ENCODE peak calls at places on chromosomes 5 and 9, in four cellular contexts. K, Z, R and F are unnamed samples.

GRCh38 chr5:65205016-65205415 is 276.7 kb downstream of the ADAMTS6 start:
- DNase-seq in K (no peak), Z (no peak), R (no peak), F (no peak)

GRCh38 chr5:33997331-33997983 is 10.4 kb downstream of the AMACR start:
- DNase-seq in K (peak; percentile 52), Z (no peak), R (no peak), F (peak; percentile 51)

GRCh38 chr5:157870837-157871834 is 12.2 kb upstream of the CLINT1 start:
- DNase-seq in K (peak; percentile 20), Z (no peak), R (no peak), F (no peak)

GRCh38 chr5:65305913-65306312 is 175.8 kb downstream of the ADAMTS6 start:
- DNase-seq in K (peak; percentile 29), Z (no peak), R (no peak), F (no peak)

GRCh38 chr5:16558984-16559629 is 57.7 kb downstream of the RETREG1 start:
- DNase-seq in K (no peak), Z (no peak), R (no peak), F (no peak)

GRCh38 chr5:1130218-1130946 is 18.5 kb upstream of the SLC12A7 start:
- DNase-seq in K (no peak), Z (no peak), R (no peak), F (no peak)

GRCh38 chr9:105447386-105447813 is 434 bp upstream of the FSD1L start:
- DNase-seq in K (no peak), Z (no peak), R (no peak), F (no peak)

GRCh38 chr5:132776077-132776931 is 735 bp downstream of the SEPTIN8 start:
- DNase-seq in K (peak; percentile 19), Z (peak; percentile 64), R (no peak), F (peak; percentile 65)

GRCh38 chr9:18747590-18747989 is 273.6 kb downstream of the ADAMTSL1 start:
- DNase-seq in K (no peak), Z (no peak), R (no peak), F (no peak)

GRCh38 chr5:13249854-13250253 is 694.6 kb downstream of the DNAH5 start:
- DNase-seq in K (no peak), Z (no peak), R (no peak), F (no peak)

GRCh38 chr9:76323481-76323880 is 70.7 kb downstream of the RFK start:
- DNase-seq in K (no peak), Z (no peak), R (no peak), F (no peak)

GRCh38 chr5:67106626-67107342 is 89.8 kb downstream of the CD180 start:
- DNase-seq in K (no peak), Z (no peak), R (no peak), F (no peak)

GRCh38 chr9:107929439-107929838 is 439.9 kb upstream of the KLF4 start:
- DNase-seq in K (no peak), Z (no peak), R (no peak), F (no peak)

GRCh38 chr5:172303090-172303995 is 19.8 kb upstream of the UBTD2 start:
- DNase-seq in K (peak; percentile 16), Z (no peak), R (no peak), F (no peak)

GRCh38 chr9:94030318-94031179 is 53.7 kb upstream of the PTPDC1 start:
- DNase-seq in K (peak; percentile 77), Z (peak; percentile 94), R (peak; percentile 26), F (peak; percentile 87)

GRCh38 chr9:80020530-80020929 is 448.8 kb downstream of the TLE4 start:
- DNase-seq in K (no peak), Z (no peak), R (no peak), F (no peak)

GRCh38 chr5:150781706-150782614 is 3.4 kb downstream of the SMIM3 start:
- DNase-seq in K (peak; percentile 78), Z (no peak), R (no peak), F (no peak)

GRCh38 chr5:108258001-108258400 is 123.9 kb downstream of the FBXL17 start:
- DNase-seq in K (no peak), Z (no peak), R (no peak), F (no peak)

GRCh38 chr5:107370569-107370968 is 300.2 kb downstream of the EFNA5 start:
- DNase-seq in K (no peak), Z (no peak), R (no peak), F (no peak)

GRCh38 chr5:98961665-98962344 is 33.0 kb upstream of the CHD1 start:
- DNase-seq in K (no peak), Z (no peak), R (no peak), F (no peak)

GRCh38 chr5:180209137-180209581 is at the start of gene RASGEF1C:
- DNase-seq in K (peak; percentile 16), Z (peak; percentile 89), R (no peak), F (peak; percentile 95)

GRCh38 chr5:42963412-42963811 is 76.7 kb downstream of the ANXA2R start:
- DNase-seq in K (no peak), Z (no peak), R (no peak), F (no peak)

GRCh38 chr5:159910207-159910842 is 6.0 kb upstream of the ADRA1B start:
- DNase-seq in K (no peak), Z (no peak), R (no peak), F (no peak)

GRCh38 chr9:108150736-108151135 is 661.2 kb upstream of the KLF4 start:
- DNase-seq in K (no peak), Z (no peak), R (no peak), F (no peak)

GRCh38 chr5:95619096-95619495 is 791 bp upstream of the GPR150 start:
- DNase-seq in K (no peak), Z (no peak), R (no peak), F (no peak)

GRCh38 chr5:59559847-59560246 is 333.7 kb downstream of the PDE4D start:
- DNase-seq in K (no peak), Z (no peak), R (no peak), F (no peak)

GRCh38 chr9:133075925-133076324 is 14.1 kb downstream of the CEL start:
- DNase-seq in K (peak; percentile 14), Z (no peak), R (no peak), F (no peak)

GRCh38 chr9:35852267-35852815 is 17.9 kb downstream of the OR13J1 start:
- DNase-seq in K (no peak), Z (no peak), R (no peak), F (no peak)

GRCh38 chr9:4939118-4939561 is 45.9 kb upstream of the JAK2 start:
- DNase-seq in K (no peak), Z (no peak), R (peak; percentile 93), F (no peak)

GRCh38 chr9:127388037-127388855 is 8.7 kb upstream of the SLC2A8 start:
- DNase-seq in K (peak; percentile 96), Z (no peak), R (peak; percentile 79), F (peak; percentile 83)

GRCh38 chr5:151023047-151023615 is 2.7 kb downstream of the GPX3 start:
- DNase-seq in K (no peak), Z (peak; percentile 70), R (no peak), F (no peak)

GRCh38 chr9:26524225-26524624 is 368.4 kb downstream of the CAAP1 start:
- DNase-seq in K (no peak), Z (no peak), R (no peak), F (no peak)

GRCh38 chr5:127563133-127563532 is 45.7 kb downstream of the PRRC1 start:
- DNase-seq in K (no peak), Z (no peak), R (no peak), F (no peak)

GRCh38 chr9:136297016-136297691 is 6.7 kb downstream of the CCDC187 start:
- DNase-seq in K (peak; percentile 89), Z (no peak), R (no peak), F (no peak)

GRCh38 chr5:140037012-140037411 is 6.1 kb downstream of the NRG2 start:
- DNase-seq in K (no peak), Z (no peak), R (no peak), F (no peak)

GRCh38 chr5:140039561-140039960 is 3.5 kb downstream of the NRG2 start:
- DNase-seq in K (no peak), Z (no peak), R (peak; percentile 37), F (no peak)

GRCh38 chr5:140040358-140040757 is 2.7 kb downstream of the NRG2 start:
- DNase-seq in K (no peak), Z (no peak), R (no peak), F (no peak)

GRCh38 chr5:140035881-140036280 is 7.2 kb downstream of the NRG2 start:
- DNase-seq in K (no peak), Z (no peak), R (no peak), F (no peak)

DNA sequence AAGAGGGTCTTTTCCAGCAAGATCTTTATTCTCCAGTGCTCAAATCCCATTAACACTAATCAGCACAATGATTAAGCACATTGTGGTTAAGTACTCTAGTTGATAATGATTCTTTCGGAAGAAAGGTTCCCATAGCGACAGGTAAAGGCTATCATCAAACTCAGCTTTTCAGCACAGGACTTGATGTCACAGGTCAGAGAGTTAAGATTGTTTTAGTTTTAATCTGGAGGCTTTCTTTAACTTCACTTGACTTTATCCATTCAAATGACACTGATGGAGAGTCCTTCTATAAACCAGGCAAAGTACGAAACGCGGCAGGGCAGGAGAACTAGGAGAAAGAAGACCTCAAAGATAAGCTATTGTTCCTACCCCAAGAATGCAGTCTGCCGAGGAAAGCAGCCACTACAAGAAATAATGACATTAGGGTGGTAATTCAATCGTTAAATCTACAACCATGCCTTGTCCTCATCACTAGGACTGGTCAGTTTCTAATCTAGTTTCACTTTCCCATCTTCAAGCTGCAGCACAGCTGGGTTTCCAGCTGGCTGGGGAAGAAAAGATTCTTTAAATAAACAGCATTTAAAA is 4.6 kb downstream of the NRG2 start:
- DNase-seq in K (no peak), Z (no peak), R (no peak), F (no peak)
- TF ChIP-seq BHLHE40 in K (no peak), Z (no peak), R (no peak), F (no peak)

GRCh38 chr5:124720589-124720988 is 25.9 kb downstream of the ZNF608 start:
- DNase-seq in K (no peak), Z (no peak), R (no peak), F (no peak)
- TF ChIP-seq SP1 in K (no peak), Z (no peak), R (no peak), F (no peak)

GRCh38 chr9:123375725-123376132 is 19.7 kb downstream of the CRB2 start:
- DNase-seq in K (peak; percentile 37), Z (peak; percentile 83), R (no peak), F (peak; percentile 23)
- TF ChIP-seq BHLHE40 in K (no peak), Z (no peak), R (no peak), F (no peak)

GRCh38 chr5:9197881-9198260 is 348.0 kb downstream of the SEMA5A start:
- DNase-seq in K (no peak), Z (no peak), R (peak; percentile 34), F (no peak)
- TF ChIP-seq SP1 in K (no peak), Z (no peak), R (no peak), F (no peak)

DNA sequence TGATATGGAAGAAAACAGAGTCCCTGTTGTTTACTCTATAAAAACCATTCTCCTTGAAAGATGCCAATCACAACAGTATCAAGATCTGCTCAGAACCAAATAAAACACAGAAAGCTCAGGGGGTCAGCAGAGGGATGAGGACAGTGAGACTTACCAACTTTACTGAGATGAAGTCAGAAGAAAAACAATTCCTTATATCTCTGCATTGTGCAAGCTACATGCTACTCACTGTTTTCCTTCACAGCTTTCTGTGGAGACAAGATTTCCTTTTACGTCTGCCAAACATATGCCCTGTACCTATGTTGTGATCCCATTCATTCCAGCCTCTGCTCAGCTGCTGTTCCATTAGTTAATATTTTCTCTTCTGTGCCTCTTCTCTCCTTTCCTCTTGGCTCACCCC is 185.6 kb downstream of the TSSK1B start:
- DNase-seq in K (no peak), Z (no peak), R (no peak), F (no peak)
- TF ChIP-seq BHLHE40 in K (no peak), Z (no peak), R (no peak), F (no peak)